ENCODE peak calls at places on chromosomes 11 and 22, in seven cellular contexts. U is heart right ventricle; Q is thoracic aorta; D is MM.1S; T is CD8-positive, alpha-beta T cell; V is body of pancreas; I is cardiac muscle cell. K is an unnamed sample.

GRCh38 chr11:102267602-102268001 is 49.7 kb upstream of the BIRC3 start:
- DNase-seq in U (no peak), Q (no peak), D (no peak), T (no peak), V (no peak), I (no peak), K (no peak)

GRCh38 chr11:40292636-40293585 is 1166.5 kb downstream of the LRRC4C start:
- DNase-seq in U (peak; percentile 10), Q (no peak), D (no peak), T (no peak), V (no peak), I (no peak), K (no peak)

GRCh38 chr22:29617922-29618629 is 14.6 kb downstream of the NF2 start:
- DNase-seq in U (no peak), Q (no peak), D (no peak), T (no peak), V (peak; percentile 41), I (peak; percentile 19), K (no peak)

GRCh38 chr22:48744283-48744641 is 1083.4 kb downstream of the BRD1 start:
- DNase-seq in U (no peak), Q (no peak), D (no peak), T (no peak), V (no peak), I (no peak), K (no peak)

GRCh38 chr11:44208976-44209603 is 100.8 kb downstream of the ALX4 start:
- DNase-seq in U (no peak), Q (no peak), D (no peak), T (no peak), V (no peak), I (no peak), K (no peak)

GRCh38 chr11:62600367-62601113 is 1.1 kb downstream of the MTA2 start:
- DNase-seq in U (no peak), Q (no peak), D (peak; percentile 44), T (peak; percentile 42), V (no peak), I (no peak), K (no peak)

GRCh38 chr22:19715286-19715939 is 1.1 kb downstream of the SEPTIN5 start:
- DNase-seq in U (no peak), Q (no peak), D (no peak), T (no peak), V (no peak), I (no peak), K (no peak)

GRCh38 chr22:17829691-17830040 is 55.4 kb upstream of the BID start:
- DNase-seq in U (no peak), Q (no peak), D (no peak), T (no peak), V (no peak), I (no peak), K (no peak)

GRCh38 chr11:44930588-44931302 is 19.9 kb downstream of the TP53I11 start:
- DNase-seq in U (no peak), Q (no peak), D (no peak), T (peak; percentile 9), V (no peak), I (no peak), K (no peak)

GRCh38 chr11:47469411-47470179 is 20.7 kb upstream of the RAPSN start:
- DNase-seq in U (no peak), Q (no peak), D (no peak), T (no peak), V (no peak), I (no peak), K (no peak)

GRCh38 chr11:48081151-48082010 is 101.0 kb downstream of the PTPRJ start:
- DNase-seq in U (peak; percentile 69), Q (peak; percentile 45), D (no peak), T (no peak), V (peak; percentile 40), I (no peak), K (peak; percentile 95)

GRCh38 chr11:134518616-134519389 is 106.8 kb upstream of the B3GAT1 start:
- DNase-seq in U (no peak), Q (no peak), D (no peak), T (no peak), V (no peak), I (no peak), K (no peak)

GRCh38 chr11:126871792-126872191 is 128.8 kb downstream of the KIRREL3 start:
- DNase-seq in U (no peak), Q (no peak), D (no peak), T (no peak), V (no peak), I (no peak), K (no peak)

GRCh38 chr11:35011944-35012343 is 95.5 kb downstream of the PDHX start:
- DNase-seq in U (no peak), Q (no peak), D (peak; percentile 42), T (no peak), V (no peak), I (no peak), K (no peak)
- H3K27ac ChIP-seq in U (no peak overlapping the region), Q (no peak overlapping the region), D (peak overlapping the region; percentile 95), T (no peak overlapping the region), V (no peak overlapping the region), I (no peak overlapping the region), K (no peak overlapping the region)

GRCh38 chr11:88335284-88335683 is 2.3 kb downstream of the CTSC start:
- DNase-seq in U (no peak), Q (no peak), D (no peak), T (no peak), V (no peak), I (no peak), K (no peak)
- H3K4me3 ChIP-seq in U (no peak overlapping the region), Q (peak overlapping the region; percentile 38), D (no peak overlapping the region), T (peak overlapping the region; percentile 33), V (no peak overlapping the region), I (peak overlapping the region; percentile 12), K (peak overlapping the region; percentile 95)

DNA sequence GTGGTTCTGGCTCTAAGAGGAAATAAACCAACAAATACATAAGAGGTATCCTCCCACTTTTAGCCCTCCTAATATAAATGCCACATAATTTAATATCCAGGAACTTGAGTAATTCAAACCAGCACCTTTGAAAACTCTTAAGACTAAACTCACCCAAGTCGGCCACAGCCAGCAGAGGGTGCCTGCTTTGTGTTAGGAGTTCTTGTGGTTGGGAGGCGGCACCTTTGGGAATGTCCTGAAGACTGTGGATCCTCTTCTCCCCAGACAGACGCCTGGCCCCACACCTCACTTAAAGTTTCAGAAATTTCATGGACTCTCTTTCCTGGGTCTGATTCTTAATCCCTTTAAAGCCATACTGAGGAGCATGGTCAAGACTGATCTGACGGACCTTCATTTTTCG is 169.0 kb downstream of the TBC1D22A start:
- DNase-seq in U (no peak), Q (no peak), D (no peak), T (no peak), V (peak; percentile 39), I (no peak), K (no peak)
- TF ChIP-seq CTCF in U (no peak), Q (no peak), D (no peak), T (no peak), V (no peak), I (peak; percentile 29), K (no peak)

DNA sequence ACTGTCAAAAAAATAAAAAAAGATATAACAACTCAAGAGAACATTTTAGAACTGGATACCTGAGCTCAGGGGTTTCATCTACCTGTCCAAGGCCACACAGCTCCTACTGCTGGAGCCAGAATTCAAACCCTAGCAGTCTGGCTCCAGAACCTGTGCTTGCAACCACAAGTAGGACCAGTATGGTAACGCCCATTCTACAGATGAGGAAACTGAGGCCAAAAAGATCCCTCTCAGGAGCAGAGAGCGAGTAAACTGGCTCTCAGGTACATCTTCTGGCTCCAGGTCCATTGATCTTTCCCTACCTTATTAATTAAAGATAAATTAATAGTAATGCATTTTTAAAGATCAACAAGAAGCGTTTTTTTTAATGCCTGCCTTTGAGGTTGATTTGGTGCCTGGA is 19.2 kb downstream of the P2RX3 start:
- DNase-seq in U (no peak), Q (no peak), D (no peak), T (no peak), V (no peak), I (no peak), K (no peak)
- H3K27ac ChIP-seq in U (peak overlapping the region; percentile 0), Q (no peak overlapping the region), D (no peak overlapping the region), T (no peak overlapping the region), V (peak overlapping the region; percentile 50), I (no peak overlapping the region), K (no peak overlapping the region)

GRCh38 chr22:41702763-41703162 is 3.5 kb downstream of the MEI1 start:
- DNase-seq in U (no peak), Q (no peak), D (no peak), T (no peak), V (no peak), I (no peak), K (no peak)

GRCh38 chr22:41700105-41700358 is 729 bp downstream of the MEI1 start:
- DNase-seq in U (no peak), Q (no peak), D (no peak), T (no peak), V (no peak), I (no peak), K (no peak)

GRCh38 chr22:41697126-41697775 is 2.1 kb upstream of the MEI1 start:
- DNase-seq in U (peak; percentile 94), Q (peak; percentile 74), D (peak; percentile 84), T (peak; percentile 85), V (peak; percentile 96), I (peak; percentile 96), K (peak; percentile 49)

GRCh38 chr22:41696714-41697113 is 2.6 kb upstream of the MEI1 start:
- DNase-seq in U (no peak), Q (no peak), D (no peak), T (no peak), V (no peak), I (no peak), K (no peak)

DNA sequence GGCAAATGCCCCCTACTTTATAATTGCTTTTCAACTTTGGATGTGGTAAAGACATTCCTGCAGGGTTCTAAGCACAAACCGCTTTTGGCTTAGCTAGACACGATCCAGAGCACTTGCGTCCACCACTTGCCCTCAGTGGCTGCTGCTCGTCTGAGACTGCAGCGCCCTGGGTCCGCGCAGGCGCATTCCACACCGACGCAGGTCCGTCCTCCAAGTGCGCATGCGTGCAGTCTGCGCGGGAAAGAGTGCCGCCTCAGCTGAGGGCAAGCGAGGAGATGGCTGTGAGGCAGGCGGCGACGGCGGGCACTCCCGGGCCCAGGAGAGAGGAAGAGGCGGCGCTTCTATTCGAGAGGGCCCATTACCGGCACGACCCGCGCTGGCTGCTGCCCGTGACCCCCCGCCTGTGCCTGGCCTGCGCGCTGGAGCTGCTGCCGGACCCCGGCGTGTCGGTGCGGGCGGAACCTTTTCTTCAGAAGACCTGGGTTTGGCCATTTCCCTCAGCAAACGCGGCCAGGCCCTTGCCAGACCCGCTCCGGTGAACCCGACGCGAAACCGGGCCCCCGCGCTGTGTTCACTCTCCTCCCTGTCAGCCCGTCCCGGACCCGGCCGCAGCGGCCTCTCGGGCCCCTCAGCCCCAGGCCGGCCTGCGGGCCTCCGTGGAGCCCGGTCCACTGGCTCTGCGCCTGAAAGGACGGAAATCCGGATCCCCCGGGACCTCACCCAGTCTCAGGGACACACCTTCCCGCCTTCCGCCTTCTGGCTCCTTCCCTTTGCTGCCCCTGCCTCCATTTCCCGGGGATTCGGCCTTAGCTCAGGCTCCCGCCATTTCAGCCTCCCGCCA is at the start of gene MEI1:
- DNase-seq in U (peak; percentile 92), Q (peak; percentile 28), D (peak; percentile 35), T (peak; percentile 87), V (peak; percentile 89), I (no peak), K (peak; percentile 28)
- H3K4me3 ChIP-seq in U (no peak within 1 kb of the TSS), Q (peak within 1 kb of the TSS; percentile 55), D (no peak within 1 kb of the TSS), T (peak within 1 kb of the TSS; percentile 46), V (no peak within 1 kb of the TSS), I (no peak within 1 kb of the TSS), K (no peak within 1 kb of the TSS)

GRCh38 chr11:113681282-113681681 is 24.8 kb downstream of the TMPRSS5 start:
- DNase-seq in U (no peak), Q (no peak), D (no peak), T (no peak), V (no peak), I (no peak), K (no peak)
- TF ChIP-seq CTCF in U (no peak), Q (no peak), D (no peak), T (no peak), V (no peak), I (no peak), K (no peak)

K was measured in ascending aorta.